ENCODE peak calls at places on chromosomes 4 and X, in eight cellular contexts. One of them, this sample, is unnamed.

GRCh38 chrX:133776072-133776471 is 209.3 kb downstream of the GPC3 start:
- DNase-seq in fibroblast of lung: no peak
- DNase-seq in heart right ventricle: no peak
- DNase-seq in CD8-positive, alpha-beta T cell: peak; percentile 30
- DNase-seq in mucosa of descending colon: no peak
- DNase-seq in BE2C: peak; percentile 27
- DNase-seq in heart left ventricle: no peak
- DNase-seq in upper lobe of right lung: peak; percentile 55
- DNase-seq in this sample: no peak

GRCh38 chr4:187124311-187124710 is 400.7 kb upstream of the FAT1 start:
- DNase-seq in upper lobe of right lung: no peak
- DNase-seq in heart left ventricle: no peak
- DNase-seq in BE2C: peak; percentile 41
- DNase-seq in mucosa of descending colon: no peak
- DNase-seq in CD8-positive, alpha-beta T cell: no peak
- DNase-seq in fibroblast of lung: no peak
- DNase-seq in heart right ventricle: no peak
- DNase-seq in this sample: no peak

GRCh38 chr4:169823685-169824084 is 65.9 kb upstream of the HPF1 start:
- DNase-seq in heart right ventricle: peak; percentile 47
- DNase-seq in upper lobe of right lung: no peak
- DNase-seq in BE2C: no peak
- DNase-seq in mucosa of descending colon: no peak
- DNase-seq in heart left ventricle: peak; percentile 33
- DNase-seq in CD8-positive, alpha-beta T cell: peak; percentile 29
- DNase-seq in fibroblast of lung: peak; percentile 64
- DNase-seq in this sample: peak; percentile 52

GRCh38 chrX:10109695-10110094 is 47.1 kb upstream of the CLCN4 start:
- DNase-seq in heart right ventricle: peak; percentile 59
- DNase-seq in heart left ventricle: peak; percentile 50
- DNase-seq in upper lobe of right lung: no peak
- DNase-seq in fibroblast of lung: no peak
- DNase-seq in mucosa of descending colon: peak; percentile 67
- DNase-seq in BE2C: no peak
- DNase-seq in CD8-positive, alpha-beta T cell: no peak
- DNase-seq in this sample: no peak

GRCh38 chr4:12729384-12729783 is 754.8 kb downstream of the RAB28 start:
- DNase-seq in heart right ventricle: no peak
- DNase-seq in upper lobe of right lung: no peak
- DNase-seq in heart left ventricle: no peak
- DNase-seq in fibroblast of lung: peak; percentile 3
- DNase-seq in CD8-positive, alpha-beta T cell: no peak
- DNase-seq in BE2C: no peak
- DNase-seq in mucosa of descending colon: no peak
- DNase-seq in this sample: peak; percentile 8

GRCh38 chr4:121648518-121648917 is 48.3 kb downstream of the ANXA5 start:
- DNase-seq in CD8-positive, alpha-beta T cell: no peak
- DNase-seq in mucosa of descending colon: no peak
- DNase-seq in upper lobe of right lung: no peak
- DNase-seq in BE2C: no peak
- DNase-seq in heart right ventricle: no peak
- DNase-seq in fibroblast of lung: no peak
- DNase-seq in heart left ventricle: no peak
- DNase-seq in this sample: peak; percentile 83

GRCh38 chr4:69546121-69546520 is 50.4 kb upstream of the UGT2B4 start:
- DNase-seq in CD8-positive, alpha-beta T cell: no peak
- DNase-seq in upper lobe of right lung: no peak
- DNase-seq in fibroblast of lung: peak; percentile 90
- DNase-seq in BE2C: no peak
- DNase-seq in heart left ventricle: no peak
- DNase-seq in mucosa of descending colon: no peak
- DNase-seq in heart right ventricle: no peak
- DNase-seq in this sample: no peak

GRCh38 chrX:105282077-105282476 is 61.6 kb upstream of the TEX13A start:
- DNase-seq in heart left ventricle: no peak
- DNase-seq in mucosa of descending colon: no peak
- DNase-seq in BE2C: no peak
- DNase-seq in fibroblast of lung: no peak
- DNase-seq in heart right ventricle: no peak
- DNase-seq in CD8-positive, alpha-beta T cell: no peak
- DNase-seq in upper lobe of right lung: no peak
- DNase-seq in this sample: no peak

GRCh38 chrX:93585661-93586060 is 87.7 kb downstream of the NAP1L3 start:
- DNase-seq in heart left ventricle: no peak
- DNase-seq in fibroblast of lung: no peak
- DNase-seq in BE2C: no peak
- DNase-seq in CD8-positive, alpha-beta T cell: no peak
- DNase-seq in upper lobe of right lung: no peak
- DNase-seq in mucosa of descending colon: no peak
- DNase-seq in heart right ventricle: no peak
- DNase-seq in this sample: no peak

GRCh38 chr4:117793786-117794369 is 240.4 kb upstream of the NDST3 start:
- DNase-seq in fibroblast of lung: peak; percentile 73
- DNase-seq in heart left ventricle: no peak
- DNase-seq in BE2C: no peak
- DNase-seq in upper lobe of right lung: no peak
- DNase-seq in heart right ventricle: no peak
- DNase-seq in CD8-positive, alpha-beta T cell: no peak
- DNase-seq in mucosa of descending colon: no peak
- DNase-seq in this sample: no peak

GRCh38 chr4:70994069-70994366 is 569 bp downstream of the DCK start:
- DNase-seq in fibroblast of lung: no peak
- DNase-seq in CD8-positive, alpha-beta T cell: no peak
- DNase-seq in BE2C: no peak
- DNase-seq in upper lobe of right lung: no peak
- DNase-seq in mucosa of descending colon: no peak
- DNase-seq in heart right ventricle: no peak
- DNase-seq in heart left ventricle: no peak
- DNase-seq in this sample: no peak

GRCh38 chr4:54942735-54943134 is 182.7 kb downstream of the KDR start:
- DNase-seq in CD8-positive, alpha-beta T cell: peak; percentile 78
- DNase-seq in upper lobe of right lung: no peak
- DNase-seq in heart left ventricle: no peak
- DNase-seq in fibroblast of lung: no peak
- DNase-seq in BE2C: no peak
- DNase-seq in heart right ventricle: no peak
- DNase-seq in mucosa of descending colon: no peak
- DNase-seq in this sample: peak; percentile 15

GRCh38 chr4:131288441-131288840 is 1860.7 kb upstream of the PCDH10 start:
- DNase-seq in heart right ventricle: no peak
- DNase-seq in heart left ventricle: no peak
- DNase-seq in BE2C: no peak
- DNase-seq in CD8-positive, alpha-beta T cell: no peak
- DNase-seq in mucosa of descending colon: no peak
- DNase-seq in upper lobe of right lung: no peak
- DNase-seq in fibroblast of lung: no peak
- DNase-seq in this sample: no peak

GRCh38 chr4:149983931-149984330 is 94.3 kb upstream of the DCLK2 start:
- DNase-seq in upper lobe of right lung: no peak
- DNase-seq in CD8-positive, alpha-beta T cell: no peak
- DNase-seq in fibroblast of lung: no peak
- DNase-seq in heart left ventricle: no peak
- DNase-seq in mucosa of descending colon: no peak
- DNase-seq in heart right ventricle: no peak
- DNase-seq in BE2C: no peak
- DNase-seq in this sample: no peak

GRCh38 chr4:63221477-63221876 is 1187.8 kb downstream of the TECRL start:
- DNase-seq in mucosa of descending colon: no peak
- DNase-seq in heart left ventricle: no peak
- DNase-seq in CD8-positive, alpha-beta T cell: no peak
- DNase-seq in upper lobe of right lung: no peak
- DNase-seq in heart right ventricle: no peak
- DNase-seq in BE2C: no peak
- DNase-seq in fibroblast of lung: no peak
- DNase-seq in this sample: no peak

DNA sequence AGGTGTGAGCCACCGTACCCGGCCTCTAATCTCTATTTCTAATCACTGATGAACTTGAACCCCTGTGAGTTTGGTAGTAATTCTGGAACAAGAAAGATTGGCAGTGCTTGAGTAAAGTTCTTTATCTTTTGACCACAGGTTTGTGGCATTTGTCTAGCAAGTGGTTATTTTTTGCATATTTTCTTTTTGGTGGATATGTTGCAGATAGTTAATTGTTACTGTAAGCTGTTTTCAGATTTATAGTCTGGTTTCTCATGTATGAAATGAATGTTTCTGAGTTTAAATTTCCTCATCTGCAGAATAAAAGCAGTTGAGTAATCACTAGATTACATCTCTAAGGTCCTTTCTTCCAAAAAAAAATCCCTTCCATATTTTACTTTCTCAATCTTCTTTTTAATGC is 105.2 kb downstream of the GASK1B start:
- DNase-seq in heart right ventricle: no peak
- DNase-seq in heart left ventricle: no peak
- DNase-seq in mucosa of descending colon: no peak
- DNase-seq in BE2C: no peak
- DNase-seq in CD8-positive, alpha-beta T cell: no peak
- DNase-seq in upper lobe of right lung: no peak
- DNase-seq in fibroblast of lung: peak; percentile 61
- DNase-seq in this sample: peak; percentile 80
- TF ChIP-seq CTCF in heart right ventricle: no peak
- TF ChIP-seq CTCF in heart left ventricle: no peak
- TF ChIP-seq CTCF in mucosa of descending colon: no peak
- TF ChIP-seq CTCF in BE2C: no peak
- TF ChIP-seq CTCF in CD8-positive, alpha-beta T cell: no peak
- TF ChIP-seq CTCF in upper lobe of right lung: no peak
- TF ChIP-seq CTCF in fibroblast of lung: no peak
- TF ChIP-seq CTCF in this sample: no peak

DNA sequence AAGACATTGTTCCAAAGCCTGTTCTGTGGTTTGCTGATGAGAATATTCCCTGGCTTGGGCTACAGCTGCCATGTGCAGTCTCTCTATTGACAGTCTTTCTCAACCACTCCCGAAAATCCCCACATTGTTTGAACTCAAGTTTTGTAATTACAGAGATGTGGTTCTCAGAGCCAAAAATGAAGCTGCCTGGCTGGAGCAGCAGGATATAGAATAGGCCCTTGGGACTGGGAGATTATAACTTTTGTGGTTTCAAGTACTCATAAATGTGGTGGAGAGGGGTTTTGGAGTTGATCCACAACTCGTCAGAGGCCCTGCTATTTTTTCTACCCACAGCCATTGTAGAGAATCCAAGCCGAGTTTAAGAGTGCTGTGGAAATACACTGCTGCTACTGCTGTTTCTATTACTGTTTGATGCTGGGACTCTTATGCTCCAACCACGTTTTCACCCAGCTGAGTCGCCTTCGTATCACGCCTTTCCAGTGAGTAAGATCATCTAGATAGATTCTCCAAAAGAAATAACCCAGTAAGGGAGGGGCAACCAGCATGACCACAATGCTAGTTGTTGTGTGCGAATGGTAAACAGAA is 57.1 kb upstream of the ATXN3L start:
- DNase-seq in mucosa of descending colon: no peak
- DNase-seq in upper lobe of right lung: no peak
- DNase-seq in heart left ventricle: peak; percentile 16
- DNase-seq in fibroblast of lung: peak; percentile 98
- DNase-seq in heart right ventricle: peak; percentile 28
- DNase-seq in CD8-positive, alpha-beta T cell: no peak
- DNase-seq in BE2C: no peak
- DNase-seq in this sample: peak; percentile 99
- H3K4me3 ChIP-seq in mucosa of descending colon: no peak overlapping the region
- H3K4me3 ChIP-seq in upper lobe of right lung: no peak overlapping the region
- H3K4me3 ChIP-seq in heart left ventricle: no peak overlapping the region
- H3K4me3 ChIP-seq in fibroblast of lung: peak overlapping the region; percentile 28
- H3K4me3 ChIP-seq in heart right ventricle: no peak overlapping the region
- H3K4me3 ChIP-seq in CD8-positive, alpha-beta T cell: no peak overlapping the region
- H3K4me3 ChIP-seq in BE2C: no peak overlapping the region
- H3K4me3 ChIP-seq in this sample: no peak overlapping the region

GRCh38 chr4:90357117-90357710 is 230.0 kb downstream of the CCSER1 start:
- DNase-seq in fibroblast of lung: peak; percentile 67
- DNase-seq in heart right ventricle: no peak
- DNase-seq in upper lobe of right lung: no peak
- DNase-seq in CD8-positive, alpha-beta T cell: no peak
- DNase-seq in heart left ventricle: no peak
- DNase-seq in mucosa of descending colon: no peak
- DNase-seq in BE2C: no peak
- DNase-seq in this sample: peak; percentile 38
- TF ChIP-seq CTCF in fibroblast of lung: peak; percentile 74
- TF ChIP-seq CTCF in heart right ventricle: peak; percentile 59
- TF ChIP-seq CTCF in upper lobe of right lung: peak; percentile 47
- TF ChIP-seq CTCF in CD8-positive, alpha-beta T cell: no peak
- TF ChIP-seq CTCF in heart left ventricle: peak; percentile 42
- TF ChIP-seq CTCF in mucosa of descending colon: no peak
- TF ChIP-seq CTCF in BE2C: peak; percentile 58
- TF ChIP-seq CTCF in this sample: peak; percentile 35

GRCh38 chr4:48126621-48127020 is 7.4 kb downstream of the TXK start:
- DNase-seq in upper lobe of right lung: no peak
- DNase-seq in heart right ventricle: no peak
- DNase-seq in CD8-positive, alpha-beta T cell: no peak
- DNase-seq in BE2C: no peak
- DNase-seq in mucosa of descending colon: no peak
- DNase-seq in heart left ventricle: no peak
- DNase-seq in fibroblast of lung: no peak
- DNase-seq in this sample: no peak

GRCh38 chr4:48129307-48130014 is 4.6 kb downstream of the TXK start:
- DNase-seq in upper lobe of right lung: no peak
- DNase-seq in heart right ventricle: no peak
- DNase-seq in fibroblast of lung: no peak
- DNase-seq in CD8-positive, alpha-beta T cell: peak; percentile 25
- DNase-seq in mucosa of descending colon: peak; percentile 60
- DNase-seq in BE2C: no peak
- DNase-seq in heart left ventricle: no peak
- DNase-seq in this sample: no peak

GRCh38 chr4:48127882-48128394 is 6.1 kb downstream of the TXK start:
- DNase-seq in upper lobe of right lung: peak; percentile 71
- DNase-seq in BE2C: peak; percentile 67
- DNase-seq in fibroblast of lung: peak; percentile 99
- DNase-seq in heart left ventricle: peak; percentile 51
- DNase-seq in CD8-positive, alpha-beta T cell: peak; percentile 73
- DNase-seq in mucosa of descending colon: peak; percentile 65
- DNase-seq in heart right ventricle: peak; percentile 70
- DNase-seq in this sample: peak; percentile 98

GRCh38 chr4:48124870-48125269 is 9.2 kb downstream of the TXK start:
- DNase-seq in upper lobe of right lung: no peak
- DNase-seq in heart left ventricle: no peak
- DNase-seq in mucosa of descending colon: no peak
- DNase-seq in CD8-positive, alpha-beta T cell: no peak
- DNase-seq in heart right ventricle: no peak
- DNase-seq in BE2C: no peak
- DNase-seq in fibroblast of lung: no peak
- DNase-seq in this sample: no peak

DNA sequence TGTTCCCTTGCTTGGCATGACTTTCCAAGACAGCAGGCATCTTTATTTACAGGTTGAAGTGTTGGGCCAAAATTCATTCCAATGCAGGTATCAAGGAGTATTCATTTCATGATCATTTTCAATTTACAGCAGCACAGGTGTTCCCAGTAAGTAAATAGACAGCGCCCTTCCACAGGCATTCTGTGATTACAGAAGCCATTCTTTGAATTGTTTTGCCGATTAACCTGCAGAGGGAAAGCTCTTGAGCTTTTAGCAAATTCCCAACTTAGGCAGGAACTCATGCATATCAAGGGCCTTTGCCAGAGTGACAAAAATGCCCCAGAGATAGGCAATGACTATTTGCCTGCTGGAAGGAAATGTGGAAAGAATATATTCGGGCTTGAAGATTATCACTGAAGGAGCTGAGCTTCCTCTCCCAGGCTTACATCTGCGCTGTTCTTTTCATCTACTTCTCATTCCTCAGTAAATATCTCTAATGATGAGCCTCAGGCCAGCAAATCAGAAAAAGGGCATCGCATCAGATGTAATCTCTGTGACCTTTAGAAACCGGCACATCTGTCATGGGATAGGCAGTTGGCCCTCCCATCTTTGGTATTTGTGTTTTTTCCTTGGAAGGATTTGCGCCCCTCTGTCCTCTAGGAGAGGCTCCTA is 6.7 kb downstream of the TXK start:
- DNase-seq in mucosa of descending colon: no peak
- DNase-seq in upper lobe of right lung: no peak
- DNase-seq in BE2C: no peak
- DNase-seq in CD8-positive, alpha-beta T cell: no peak
- DNase-seq in fibroblast of lung: peak; percentile 16
- DNase-seq in heart left ventricle: no peak
- DNase-seq in heart right ventricle: no peak
- DNase-seq in this sample: no peak
- H3K4me3 ChIP-seq in mucosa of descending colon: no peak overlapping the region
- H3K4me3 ChIP-seq in upper lobe of right lung: peak overlapping the region; percentile 27
- H3K4me3 ChIP-seq in BE2C: no peak overlapping the region
- H3K4me3 ChIP-seq in CD8-positive, alpha-beta T cell: peak overlapping the region; percentile 18
- H3K4me3 ChIP-seq in fibroblast of lung: no peak overlapping the region
- H3K4me3 ChIP-seq in heart left ventricle: no peak overlapping the region
- H3K4me3 ChIP-seq in heart right ventricle: no peak overlapping the region
- H3K4me3 ChIP-seq in this sample: no peak overlapping the region